ENCODE peak calls at places on chromosomes 7 and 10, in nine cellular contexts. V is A549; O is NCI-H1436 treated with DMSO at 0.1 percent for 48 hours; R is omental fat pad; B is fibroblast of mammary gland; H is CD14-positive monocyte; Y is NCI-H774; L is HFF-Myc; S is stimulated activated naive B cell treated with anti-CD40 and anti-IgM and Interleukin-4, amounts not matched to agents 10 μg/mL and 1 μg/mL and 100 μg/mL, for 72 hours. P is an unnamed sample.

GRCh38 chr10:133465191-133465949 is 11.6 kb downstream of the SCART1 start:
- DNase-seq in L (no peak), R (no peak), O (no peak), V (no peak), S (no peak), Y (no peak), H (no peak), B (no peak), P (no peak)

GRCh38 chr10:2037246-2037645 is 299.9 kb upstream of the ADARB2 start:
- DNase-seq in V (no peak), R (no peak), S (no peak), H (no peak), Y (no peak), O (no peak), L (no peak), B (no peak), P (no peak)

GRCh38 chr10:47298730-47299129 is 1.3 kb upstream of the GDF10 start:
- DNase-seq in H (no peak), O (no peak), Y (no peak), S (no peak), V (no peak), B (no peak), R (no peak), L (no peak), P (no peak)

GRCh38 chr7:23539494-23539907 is 7.7 kb upstream of the TRA2A start:
- DNase-seq in Y (no peak), B (no peak), H (no peak), O (no peak), R (no peak), S (no peak), V (no peak), L (no peak), P (no peak)

GRCh38 chr7:34850681-34851080 is 186.6 kb downstream of the DPY19L1 start:
- DNase-seq in S (no peak), O (no peak), Y (no peak), R (no peak), B (no peak), V (no peak), L (no peak), H (no peak), P (no peak)

GRCh38 chr7:49995681-49996080 is 97.4 kb downstream of the ZPBP start:
- DNase-seq in H (no peak), B (no peak), O (no peak), R (no peak), L (no peak), Y (no peak), S (no peak), V (no peak), P (no peak)

GRCh38 chr10:73117976-73118743 is 7.9 kb downstream of the NUDT13 start:
- DNase-seq in H (no peak), L (no peak), V (no peak), B (peak; percentile 76), O (no peak), S (no peak), Y (no peak), R (no peak), P (peak; percentile 68)

GRCh38 chr10:122485670-122486069 is 24.3 kb downstream of the HTRA1 start:
- DNase-seq in R (no peak), V (no peak), S (no peak), H (peak; percentile 16), Y (no peak), O (no peak), B (peak; percentile 51), L (no peak), P (no peak)

GRCh38 chr10:4708123-4708759 is 117.8 kb upstream of the AKR1E2 start:
- DNase-seq in O (no peak), S (no peak), B (no peak), L (no peak), H (no peak), V (no peak), R (no peak), Y (no peak), P (no peak)

GRCh38 chr10:93977442-93977841 is 16.3 kb upstream of the PLCE1 start:
- DNase-seq in O (no peak), L (no peak), S (no peak), V (no peak), B (no peak), H (no peak), R (no peak), Y (no peak), P (no peak)

GRCh38 chr10:116000151-116000550 is 272.9 kb downstream of the GFRA1 start:
- DNase-seq in V (no peak), R (no peak), Y (no peak), S (no peak), B (no peak), O (no peak), L (no peak), H (no peak), P (no peak)

GRCh38 chr10:63497321-63497720 is 23.9 kb upstream of the REEP3 start:
- DNase-seq in O (no peak), R (no peak), H (no peak), Y (no peak), B (no peak), S (no peak), V (no peak), L (no peak), P (no peak)

GRCh38 chr7:108613949-108614381 is 44.3 kb downstream of the DNAJB9 start:
- DNase-seq in S (no peak), H (no peak), R (no peak), L (no peak), B (no peak), Y (no peak), O (no peak), V (no peak), P (no peak)

GRCh38 chr7:2445047-2445446 is 31.2 kb downstream of the GRIFIN start:
- DNase-seq in O (no peak), B (peak; percentile 31), L (no peak), S (no peak), H (no peak), V (no peak), R (no peak), Y (no peak), P (peak; percentile 58)

GRCh38 chr10:101567165-101568006 is 20.7 kb downstream of the POLL start:
- DNase-seq in S (no peak), V (no peak), H (no peak), O (no peak), R (no peak), Y (no peak), B (no peak), L (no peak), P (no peak)

GRCh38 chr10:69065406-69066361 is 22.2 kb upstream of the SRGN start:
- DNase-seq in O (no peak), L (no peak), R (no peak), Y (no peak), B (peak; percentile 94), S (peak; percentile 88), V (no peak), H (peak; percentile 87), P (peak; percentile 86)

GRCh38 chr7:122269241-122269640 is 35.3 kb downstream of the FEZF1 start:
- DNase-seq in B (no peak), S (no peak), H (no peak), V (no peak), O (no peak), R (no peak), Y (no peak), L (no peak), P (no peak)

GRCh38 chr7:118352854-118353453 is 128.4 kb downstream of the ANKRD7 start:
- DNase-seq in S (no peak), R (no peak), V (no peak), H (no peak), Y (peak; percentile 28), O (no peak), B (peak; percentile 19), L (no peak), P (peak; percentile 3)

GRCh38 chr7:22597845-22598244 is 97.9 kb upstream of the STEAP1B start:
- DNase-seq in R (no peak), S (no peak), V (no peak), B (peak; percentile 97), Y (no peak), L (peak; percentile 20), H (no peak), O (no peak), P (peak; percentile 88)

GRCh38 chr10:61478621-61479312 is 25.6 kb upstream of the TMEM26 start:
- DNase-seq in R (no peak), V (no peak), S (no peak), L (no peak), Y (no peak), H (no peak), B (peak; percentile 14), O (no peak), P (no peak)

GRCh38 chr10:88254091-88254490 is 329.0 kb downstream of the RNLS start:
- DNase-seq in R (no peak), B (peak; percentile 93), L (peak; percentile 50), H (no peak), S (no peak), V (peak; percentile 58), Y (no peak), O (no peak), P (peak; percentile 86)

GRCh38 chr7:121081327-121081936 is 92.9 kb downstream of the CPED1 start:
- DNase-seq in O (peak; percentile 0), B (peak; percentile 88), Y (peak; percentile 36), R (no peak), S (no peak), V (peak; percentile 4), H (no peak), L (peak; percentile 73), P (peak; percentile 83)

GRCh38 chr7:27159278-27160146 is 3.0 kb upstream of the HOXA7 start:
- DNase-seq in V (no peak), B (peak; percentile 15), H (peak; percentile 10), O (no peak), L (no peak), Y (no peak), R (peak; percentile 19), S (no peak), P (no peak)

GRCh38 chr7:64581929-64582894 is 19.3 kb upstream of the ZNF680 start:
- DNase-seq in B (peak; percentile 17), V (no peak), S (no peak), H (no peak), O (no peak), R (no peak), Y (no peak), L (no peak), P (no peak)